ENCODE peak calls at places on chromosomes 6 and 20, in seven cellular contexts. O is fibroblast of lung, W is PC-3, Z is astrocyte, D is mammary epithelial cell, N is GM23248, P is HCT116. J is an unnamed sample. For H3K27me3 and H4K20me1, the result is how much of the 10 kb centered on the place peaks cover.

GRCh38 chr6:52689857-52690256 is 18.9 kb downstream of the TMEM14A start:
- DNase-seq in O (no peak), W (no peak), Z (no peak), D (no peak), N (no peak), P (no peak), J (no peak)

GRCh38 chr6:72272958-72273357 is 348.9 kb upstream of the KCNQ5 start:
- DNase-seq in O (peak), W (no peak), Z (peak), D (no peak), N (peak), P (no peak), J (no peak)

GRCh38 chr20:62639765-62640164 is 2.5 kb upstream of the SLCO4A1 start:
- DNase-seq in O (no peak), W (no peak), Z (no peak), D (no peak), N (no peak), P (no peak), J (no peak)

GRCh38 chr20:47392015-47392720 is 35.7 kb upstream of the ZMYND8 start:
- DNase-seq in O (peak), W (peak), Z (peak), D (peak), N (peak), P (peak), J (peak)

GRCh38 chr6:32932132-32932868 is 8.5 kb downstream of the HLA-DMB start:
- DNase-seq in O (peak), W (peak), Z (peak), D (no peak), N (peak), P (no peak), J (no peak)

GRCh38 chr20:15818651-15819071 is 754.6 kb downstream of the KIF16B start:
- DNase-seq in O (no peak), W (peak), Z (no peak), D (peak), N (no peak), P (no peak), J (no peak)

GRCh38 chr6:39520411-39520810 is 197.9 kb upstream of the KCNK16 start:
- DNase-seq in O (no peak), W (no peak), Z (no peak), D (no peak), N (peak), P (no peak), J (no peak)

GRCh38 chr6:157541618-157542404 is 160.8 kb downstream of the ZDHHC14 start:
- DNase-seq in O (peak), W (no peak), Z (no peak), D (no peak), N (no peak), P (no peak), J (no peak)

GRCh38 chr6:79127660-79128059 is 49.6 kb upstream of the PHIP start:
- DNase-seq in O (no peak), W (no peak), Z (no peak), D (no peak), N (no peak), P (no peak), J (peak)

GRCh38 chr6:64672651-64673050 is 1034.4 kb downstream of the EYS start:
- DNase-seq in O (peak), W (no peak), Z (no peak), D (no peak), N (no peak), P (no peak), J (no peak)

GRCh38 chr6:47593979-47594378 is 104.4 kb upstream of the ADGRF4 start:
- DNase-seq in O (no peak), W (no peak), Z (no peak), D (no peak), N (no peak), P (no peak), J (no peak)

GRCh38 chr6:72579865-72580264 is 42.0 kb upstream of the KCNQ5 start:
- DNase-seq in O (peak), W (no peak), Z (no peak), D (no peak), N (peak), P (no peak), J (peak)

GRCh38 chr20:7371518-7372158 is 568.6 kb downstream of the HAO1 start:
- DNase-seq in O (peak), W (peak), Z (no peak), D (peak), N (no peak), P (no peak), J (no peak)

GRCh38 chr20:9036593-9036992 is 32.3 kb upstream of the PLCB4 start:
- DNase-seq in O (no peak), W (no peak), Z (no peak), D (no peak), N (no peak), P (peak), J (no peak)

GRCh38 chr20:57440678-57441509 is 49.7 kb downstream of the RBM38 start:
- DNase-seq in O (peak), W (no peak), Z (no peak), D (no peak), N (peak), P (no peak), J (no peak)

DNA sequence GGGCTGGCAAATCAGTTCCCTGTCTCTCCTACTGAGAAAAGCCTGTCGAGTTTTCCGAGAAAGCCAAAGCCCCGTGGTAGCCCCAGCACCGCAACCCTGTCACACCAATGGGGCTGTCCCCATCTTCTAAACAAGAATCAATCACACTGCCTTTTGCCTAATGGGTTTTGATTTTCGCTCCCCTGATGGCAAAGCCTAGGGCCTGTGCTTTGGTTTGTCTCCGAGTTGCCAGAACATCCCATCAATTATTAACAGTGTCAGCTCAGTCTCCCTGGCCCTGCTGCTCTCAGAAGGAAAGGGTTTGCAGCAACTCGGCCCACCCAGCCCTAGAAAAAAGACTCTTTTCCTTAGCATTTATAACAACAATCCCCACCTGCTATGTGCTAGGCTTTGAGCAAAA is 4.2 kb downstream of the KCNB1 start:
- DNase-seq in O (no peak), W (no peak), Z (no peak), D (no peak), N (no peak), P (no peak), J (no peak)
- H3K27me3 ChIP-seq in O (under half), W (under half), Z (under half), D (under half), N (half or more), P (under half), J (under half)

GRCh38 chr6:88365656-88366055 is 199.5 kb upstream of the CNR1 start:
- DNase-seq in O (no peak), W (no peak), Z (no peak), D (no peak), N (no peak), P (no peak), J (no peak)
- H3K9ac ChIP-seq in O (no peak), W (no peak), Z (no peak), D (no peak), N (no peak), P (no peak), J (no peak)

GRCh38 chr6:7155871-7156579 is 48.3 kb downstream of the RREB1 start:
- DNase-seq in O (no peak), W (no peak), Z (no peak), D (no peak), N (peak), P (no peak), J (no peak)
- H4K20me1 ChIP-seq in O (under half), W (under half), Z (half or more), D (under half), N (under half), P (under half), J (half or more)

GRCh38 chr6:150142657-150143501 is at the start of gene PPP1R14C:
- DNase-seq in O (no peak), W (peak), Z (peak), D (peak), N (peak), P (no peak), J (no peak)
- H3K27me3 ChIP-seq in O (under half), W (under half), Z (half or more), D (under half), N (under half), P (under half), J (under half)

DNA sequence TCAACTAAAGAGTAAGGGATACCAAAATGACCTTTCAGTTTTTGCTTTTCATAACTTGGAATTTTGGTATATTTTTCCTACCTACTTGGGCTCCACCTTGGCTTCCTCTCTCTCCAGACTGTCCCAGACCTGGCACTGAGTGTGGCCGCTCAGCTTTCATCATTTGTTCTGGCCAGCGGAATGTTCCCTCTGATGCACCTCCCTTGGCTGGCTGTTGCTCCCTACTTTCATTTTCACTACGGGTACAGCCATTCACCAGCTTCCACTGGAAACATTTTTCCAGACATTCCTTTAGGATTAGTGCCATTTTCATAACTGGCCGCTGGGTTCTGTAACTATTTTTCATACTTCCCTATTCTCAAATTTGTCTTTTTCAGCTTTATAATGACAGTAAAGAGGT is 487.4 kb downstream of the TENT5A start:
- DNase-seq in O (peak), W (no peak), Z (peak), D (no peak), N (peak), P (no peak), J (no peak)
- H3K9ac ChIP-seq in O (no peak), W (no peak), Z (no peak), D (no peak), N (peak), P (no peak), J (no peak)

J was measured in Karpas-422.